ENCODE peak calls at places on chromosomes 3 and 15, in four cellular contexts. M is Right ventricle myocardium inferior; I is activated naive CD4-positive, alpha-beta T cell treated with anti-CD3 and anti-CD28 coated beads, Interleukin-2, amount 50 U/mL, for 72 hours; U is aorta. Z is an unnamed sample.

GRCh38 chr3:194537732-194538247 is 51.0 kb upstream of the ATP13A3 start:
- ATAC-seq in I (no peak), M (peak), U (peak), Z (peak)

GRCh38 chr3:123383101-123384053 is 65.5 kb downstream of the ADCY5 start:
- ATAC-seq in I (no peak), M (peak), U (no peak), Z (peak)

GRCh38 chr3:72102057-72102711 is 317.2 kb upstream of the PROK2 start:
- ATAC-seq in M (peak), U (peak), I (no peak), Z (peak)

GRCh38 chr15:101684384-101684783 is 32.2 kb upstream of the TM2D3 start:
- ATAC-seq in M (peak), U (no peak), I (peak), Z (no peak)

GRCh38 chr3:28989646-28990089 is 291.2 kb upstream of the RBMS3 start:
- ATAC-seq in U (no peak), I (peak), M (no peak), Z (no peak)

GRCh38 chr15:82894971-82895520 is 57.5 kb downstream of the HOMER2 start:
- ATAC-seq in I (no peak), U (no peak), M (no peak), Z (no peak)

GRCh38 chr3:151612119-151612518 is 121.6 kb upstream of the AADACL2 start:
- ATAC-seq in U (peak), I (no peak), M (no peak), Z (no peak)

GRCh38 chr3:124602986-124603627 is 127.1 kb upstream of the UMPS start:
- ATAC-seq in U (no peak), I (no peak), M (peak), Z (no peak)

GRCh38 chr3:24101676-24102168 is 156.6 kb downstream of the NR1D2 start:
- ATAC-seq in M (peak), U (no peak), I (peak), Z (peak)

GRCh38 chr3:101166150-101166549 is 154.2 kb downstream of the IMPG2 start:
- ATAC-seq in I (no peak), U (no peak), M (no peak), Z (no peak)

GRCh38 chr3:167001374-167001773 is 378.7 kb downstream of the ZBBX start:
- ATAC-seq in M (no peak), U (no peak), I (no peak), Z (no peak)

GRCh38 chr15:63381301-63382192 is at the start of gene CA12:
- ATAC-seq in M (peak), I (peak), U (peak), Z (peak)

GRCh38 chr15:90097475-90097874 is 4.8 kb downstream of the IDH2 start:
- ATAC-seq in M (no peak), I (peak), U (no peak), Z (no peak)

GRCh38 chr3:177744873-177745646 is 547.8 kb upstream of the TBL1XR1 start:
- ATAC-seq in U (no peak), M (peak), I (no peak), Z (no peak)

GRCh38 chr15:28106294-28107110 is 7.4 kb upstream of the OCA2 start:
- ATAC-seq in I (peak), M (peak), U (peak), Z (peak)

GRCh38 chr3:170352936-170353335 is 4.6 kb upstream of the SKIL start:
- ATAC-seq in U (no peak), M (no peak), I (no peak), Z (no peak)

GRCh38 chr3:16520636-16521579 is 7.4 kb upstream of the RFTN1 start:
- ATAC-seq in U (no peak), M (no peak), I (peak), Z (no peak)

GRCh38 chr15:91889143-91889815 is 35.8 kb downstream of the SLCO3A1 start:
- ATAC-seq in I (no peak), M (no peak), U (no peak), Z (no peak)

GRCh38 chr15:74123131-74123429 is 7.3 kb upstream of the ISLR2 start:
- ATAC-seq in I (no peak), M (no peak), U (no peak), Z (no peak)

Z was measured in gastroesophageal sphincter.